ENCODE peak calls at places on chromosomes 1 and 21, in eight cellular contexts. One of them, this sample, is unnamed.

GRCh38 chr1:219179293-219179692 is 5.6 kb downstream of the LYPLAL1 start:
- DNase-seq in IMR-90: peak; percentile 26
- DNase-seq in psoas muscle: no peak
- DNase-seq in astrocyte of the spinal cord: no peak
- DNase-seq in CD8-positive, alpha-beta T cell: no peak
- DNase-seq in MCF 10A: peak; percentile 78
- DNase-seq in SK-N-SH: no peak
- DNase-seq in fibroblast of mammary gland: no peak
- DNase-seq in this sample: no peak

GRCh38 chr1:41739061-41739955 is 179.4 kb downstream of the HIVEP3 start:
- DNase-seq in IMR-90: peak; percentile 87
- DNase-seq in psoas muscle: peak; percentile 90
- DNase-seq in astrocyte of the spinal cord: peak; percentile 61
- DNase-seq in CD8-positive, alpha-beta T cell: peak; percentile 49
- DNase-seq in MCF 10A: peak; percentile 63
- DNase-seq in SK-N-SH: no peak
- DNase-seq in fibroblast of mammary gland: peak; percentile 56
- DNase-seq in this sample: no peak

GRCh38 chr1:40221977-40222772 is 25.6 kb upstream of the TMCO2 start:
- DNase-seq in IMR-90: no peak
- DNase-seq in psoas muscle: no peak
- DNase-seq in astrocyte of the spinal cord: no peak
- DNase-seq in CD8-positive, alpha-beta T cell: no peak
- DNase-seq in MCF 10A: no peak
- DNase-seq in SK-N-SH: no peak
- DNase-seq in fibroblast of mammary gland: no peak
- DNase-seq in this sample: no peak

GRCh38 chr21:33964706-33965325 is 49.2 kb upstream of the ATP5PO start:
- DNase-seq in IMR-90: peak; percentile 60
- DNase-seq in psoas muscle: no peak
- DNase-seq in astrocyte of the spinal cord: no peak
- DNase-seq in CD8-positive, alpha-beta T cell: no peak
- DNase-seq in MCF 10A: no peak
- DNase-seq in SK-N-SH: no peak
- DNase-seq in fibroblast of mammary gland: peak; percentile 58
- DNase-seq in this sample: no peak

GRCh38 chr21:35628331-35628730 is 432.0 kb downstream of the SETD4 start:
- DNase-seq in IMR-90: no peak
- DNase-seq in psoas muscle: no peak
- DNase-seq in astrocyte of the spinal cord: no peak
- DNase-seq in CD8-positive, alpha-beta T cell: no peak
- DNase-seq in MCF 10A: no peak
- DNase-seq in SK-N-SH: no peak
- DNase-seq in fibroblast of mammary gland: no peak
- DNase-seq in this sample: no peak

GRCh38 chr1:198254948-198255347 is 98.2 kb downstream of the NEK7 start:
- DNase-seq in IMR-90: no peak
- DNase-seq in psoas muscle: no peak
- DNase-seq in astrocyte of the spinal cord: no peak
- DNase-seq in CD8-positive, alpha-beta T cell: no peak
- DNase-seq in MCF 10A: no peak
- DNase-seq in SK-N-SH: no peak
- DNase-seq in fibroblast of mammary gland: no peak
- DNase-seq in this sample: no peak

GRCh38 chr1:234781241-234782056 is 171.5 kb upstream of the IRF2BP2 start:
- DNase-seq in IMR-90: peak; percentile 12
- DNase-seq in psoas muscle: no peak
- DNase-seq in astrocyte of the spinal cord: no peak
- DNase-seq in CD8-positive, alpha-beta T cell: no peak
- DNase-seq in MCF 10A: no peak
- DNase-seq in SK-N-SH: no peak
- DNase-seq in fibroblast of mammary gland: no peak
- DNase-seq in this sample: no peak

GRCh38 chr1:99945174-99945573 is 24.6 kb upstream of the SLC35A3 start:
- DNase-seq in IMR-90: no peak
- DNase-seq in psoas muscle: no peak
- DNase-seq in astrocyte of the spinal cord: no peak
- DNase-seq in CD8-positive, alpha-beta T cell: no peak
- DNase-seq in MCF 10A: no peak
- DNase-seq in SK-N-SH: no peak
- DNase-seq in fibroblast of mammary gland: no peak
- DNase-seq in this sample: no peak

GRCh38 chr1:32031578-32032286 is 18.1 kb downstream of the KHDRBS1 start:
- DNase-seq in IMR-90: peak; percentile 80
- DNase-seq in psoas muscle: no peak
- DNase-seq in astrocyte of the spinal cord: peak; percentile 75
- DNase-seq in CD8-positive, alpha-beta T cell: no peak
- DNase-seq in MCF 10A: no peak
- DNase-seq in SK-N-SH: no peak
- DNase-seq in fibroblast of mammary gland: peak; percentile 73
- DNase-seq in this sample: no peak

GRCh38 chr21:34351786-34352241 is 12.0 kb upstream of the KCNE2 start:
- DNase-seq in IMR-90: peak; percentile 26
- DNase-seq in psoas muscle: no peak
- DNase-seq in astrocyte of the spinal cord: peak; percentile 26
- DNase-seq in CD8-positive, alpha-beta T cell: no peak
- DNase-seq in MCF 10A: peak; percentile 26
- DNase-seq in SK-N-SH: peak; percentile 66
- DNase-seq in fibroblast of mammary gland: peak; percentile 17
- DNase-seq in this sample: no peak

GRCh38 chr21:42174173-42174572 is 44.8 kb upstream of the ABCG1 start:
- DNase-seq in IMR-90: no peak
- DNase-seq in psoas muscle: no peak
- DNase-seq in astrocyte of the spinal cord: no peak
- DNase-seq in CD8-positive, alpha-beta T cell: no peak
- DNase-seq in MCF 10A: no peak
- DNase-seq in SK-N-SH: no peak
- DNase-seq in fibroblast of mammary gland: no peak
- DNase-seq in this sample: no peak

GRCh38 chr1:18681423-18681835 is 50.8 kb downstream of the PAX7 start:
- DNase-seq in IMR-90: peak; percentile 16
- DNase-seq in psoas muscle: no peak
- DNase-seq in astrocyte of the spinal cord: no peak
- DNase-seq in CD8-positive, alpha-beta T cell: no peak
- DNase-seq in MCF 10A: peak; percentile 83
- DNase-seq in SK-N-SH: peak; percentile 78
- DNase-seq in fibroblast of mammary gland: peak; percentile 31
- DNase-seq in this sample: no peak

GRCh38 chr1:114620419-114620818 is 39.0 kb upstream of the BCAS2 start:
- DNase-seq in IMR-90: no peak
- DNase-seq in psoas muscle: no peak
- DNase-seq in astrocyte of the spinal cord: no peak
- DNase-seq in CD8-positive, alpha-beta T cell: no peak
- DNase-seq in MCF 10A: no peak
- DNase-seq in SK-N-SH: no peak
- DNase-seq in fibroblast of mammary gland: no peak
- DNase-seq in this sample: no peak
- TF ChIP-seq CTCF in IMR-90: no peak
- TF ChIP-seq CTCF in psoas muscle: no peak
- TF ChIP-seq CTCF in astrocyte of the spinal cord: no peak
- TF ChIP-seq CTCF in CD8-positive, alpha-beta T cell: no peak
- TF ChIP-seq CTCF in MCF 10A: no peak
- TF ChIP-seq CTCF in SK-N-SH: peak; percentile 22
- TF ChIP-seq CTCF in fibroblast of mammary gland: no peak
- TF ChIP-seq CTCF in this sample: peak; percentile 40

DNA sequence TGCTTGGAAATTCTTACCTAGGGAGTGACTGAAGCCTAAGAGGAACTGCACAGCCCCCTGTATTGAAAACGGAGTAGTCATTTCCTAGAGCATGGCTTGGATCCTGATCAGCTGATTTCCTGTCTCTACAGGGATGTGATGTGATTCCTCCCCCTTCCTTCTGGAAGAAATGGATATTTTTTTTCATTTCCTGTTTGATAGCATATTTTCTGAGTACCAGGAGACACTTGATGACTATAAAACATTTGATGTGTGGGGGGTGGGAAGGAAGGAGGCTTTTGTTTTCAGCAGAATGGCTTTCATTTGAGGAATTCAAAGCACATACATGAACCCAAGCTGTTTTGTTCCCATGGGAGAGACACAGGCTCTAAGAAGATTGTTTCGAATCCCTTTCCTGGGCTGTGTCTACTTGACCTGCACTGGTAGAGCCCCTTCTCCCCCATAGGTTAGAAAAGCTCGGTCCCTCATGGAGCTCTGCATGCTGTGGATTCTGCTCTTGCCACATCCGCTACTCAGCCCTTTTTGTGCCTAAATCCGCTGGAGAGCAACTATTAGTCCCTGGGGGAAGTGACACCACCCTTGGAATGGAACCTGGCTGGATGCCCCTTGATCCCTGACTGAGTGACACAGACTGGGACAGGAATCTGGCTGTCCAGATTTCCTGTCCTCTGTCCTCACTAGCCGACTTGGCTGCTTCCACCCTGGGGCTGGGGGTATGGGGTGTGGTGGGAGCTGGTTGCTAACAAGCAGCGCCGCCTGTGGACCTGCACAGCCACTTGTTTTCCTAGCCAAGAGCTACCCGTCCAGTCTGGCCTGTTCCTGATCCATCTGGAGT is 71.8 kb upstream of the MACF1 start:
- DNase-seq in IMR-90: peak; percentile 57
- DNase-seq in psoas muscle: peak; percentile 82
- DNase-seq in astrocyte of the spinal cord: peak; percentile 55
- DNase-seq in CD8-positive, alpha-beta T cell: no peak
- DNase-seq in MCF 10A: peak; percentile 77
- DNase-seq in SK-N-SH: peak; percentile 64
- DNase-seq in fibroblast of mammary gland: peak; percentile 55
- DNase-seq in this sample: no peak
- TF ChIP-seq CTCF in IMR-90: no peak
- TF ChIP-seq CTCF in psoas muscle: peak; percentile 30
- TF ChIP-seq CTCF in astrocyte of the spinal cord: peak; percentile 31
- TF ChIP-seq CTCF in CD8-positive, alpha-beta T cell: no peak
- TF ChIP-seq CTCF in MCF 10A: peak; percentile 14
- TF ChIP-seq CTCF in SK-N-SH: no peak
- TF ChIP-seq CTCF in fibroblast of mammary gland: no peak
- TF ChIP-seq CTCF in this sample: peak; percentile 37

GRCh38 chr1:154973344-154974085 is 966 bp upstream of the CKS1B start:
- DNase-seq in IMR-90: peak; percentile 97
- DNase-seq in psoas muscle: peak; percentile 98
- DNase-seq in astrocyte of the spinal cord: peak; percentile 98
- DNase-seq in CD8-positive, alpha-beta T cell: peak; percentile 76
- DNase-seq in MCF 10A: peak; percentile 100
- DNase-seq in SK-N-SH: peak; percentile 75
- DNase-seq in fibroblast of mammary gland: peak; percentile 97
- DNase-seq in this sample: peak; percentile 82
- TF ChIP-seq CTCF in IMR-90: no peak
- TF ChIP-seq CTCF in psoas muscle: no peak
- TF ChIP-seq CTCF in astrocyte of the spinal cord: peak; percentile 10
- TF ChIP-seq CTCF in CD8-positive, alpha-beta T cell: no peak
- TF ChIP-seq CTCF in MCF 10A: peak; percentile 27
- TF ChIP-seq CTCF in SK-N-SH: no peak
- TF ChIP-seq CTCF in fibroblast of mammary gland: peak; percentile 29
- TF ChIP-seq CTCF in this sample: peak; percentile 35

DNA sequence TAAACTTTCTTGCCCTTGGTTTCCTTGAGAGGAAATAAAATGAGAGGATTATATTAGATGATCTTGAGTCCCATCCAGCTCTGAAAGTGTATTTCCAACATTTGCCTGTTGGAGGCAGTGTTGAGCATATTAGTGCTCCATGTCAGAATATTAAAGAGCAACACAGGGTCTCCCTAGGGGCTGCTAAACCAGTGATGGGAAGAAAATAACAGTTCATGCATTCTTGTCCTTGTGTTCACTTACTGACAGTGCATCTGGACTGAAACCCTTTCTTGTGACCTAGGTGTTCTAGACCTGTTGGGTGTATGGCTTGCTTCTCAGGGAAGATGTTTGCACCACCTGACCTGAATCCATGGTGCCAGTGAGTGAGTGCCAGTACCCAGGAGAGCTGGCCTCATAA is 124.7 kb upstream of the KIAA0040 start:
- DNase-seq in IMR-90: no peak
- DNase-seq in psoas muscle: no peak
- DNase-seq in astrocyte of the spinal cord: no peak
- DNase-seq in CD8-positive, alpha-beta T cell: no peak
- DNase-seq in MCF 10A: peak; percentile 32
- DNase-seq in SK-N-SH: no peak
- DNase-seq in fibroblast of mammary gland: peak; percentile 7
- DNase-seq in this sample: no peak
- TF ChIP-seq CTCF in IMR-90: no peak
- TF ChIP-seq CTCF in psoas muscle: peak; percentile 18
- TF ChIP-seq CTCF in astrocyte of the spinal cord: peak; percentile 22
- TF ChIP-seq CTCF in CD8-positive, alpha-beta T cell: peak; percentile 64
- TF ChIP-seq CTCF in MCF 10A: peak; percentile 47
- TF ChIP-seq CTCF in SK-N-SH: peak; percentile 33
- TF ChIP-seq CTCF in fibroblast of mammary gland: peak; percentile 45
- TF ChIP-seq CTCF in this sample: peak; percentile 39

DNA sequence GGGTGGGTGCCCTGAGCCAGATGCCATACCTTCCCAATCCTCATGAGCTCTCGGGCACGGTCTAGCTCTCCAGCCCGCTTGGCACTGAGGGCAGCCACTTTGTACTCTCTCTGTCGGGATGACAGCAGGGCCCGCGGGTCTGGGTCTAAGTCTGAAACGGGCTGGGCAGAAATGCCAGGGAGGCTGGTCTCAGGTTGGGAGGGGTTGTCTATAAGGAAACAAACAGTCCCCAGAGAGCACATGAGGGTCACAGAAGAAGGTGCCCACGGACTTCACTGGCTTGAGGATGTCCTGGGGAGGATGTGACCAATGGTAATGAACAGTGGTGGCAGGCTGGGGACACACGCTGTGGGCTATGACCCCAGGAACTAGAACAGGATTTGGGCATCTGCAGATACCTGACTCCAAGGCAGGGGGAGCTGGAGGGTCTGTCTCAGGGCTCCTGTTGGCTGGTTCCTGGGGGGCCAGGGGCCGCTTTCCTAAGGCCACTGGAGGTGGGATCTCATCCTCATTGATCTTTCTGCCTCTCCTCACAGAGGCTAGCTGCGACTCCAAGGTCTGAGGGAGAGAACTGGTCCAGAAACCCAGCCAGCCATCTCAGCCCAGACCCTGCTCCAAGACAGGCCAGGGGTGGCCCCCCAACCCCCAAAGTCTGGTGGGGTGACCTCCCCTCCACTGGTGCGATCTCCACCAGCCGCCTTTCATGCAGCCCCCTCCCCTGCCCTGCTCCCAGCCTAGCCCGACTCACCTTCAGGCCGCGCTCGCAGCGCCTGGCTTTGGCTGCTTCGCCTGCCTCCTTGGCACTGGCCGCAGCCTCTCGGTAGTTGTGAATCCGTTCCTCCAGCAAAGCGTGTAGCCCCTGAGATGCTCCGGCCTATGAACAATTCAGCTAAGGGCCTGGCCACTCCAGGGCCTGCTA is 6.1 kb downstream of the CC2D1B start:
- DNase-seq in IMR-90: no peak
- DNase-seq in psoas muscle: no peak
- DNase-seq in astrocyte of the spinal cord: no peak
- DNase-seq in CD8-positive, alpha-beta T cell: no peak
- DNase-seq in MCF 10A: no peak
- DNase-seq in SK-N-SH: peak; percentile 38
- DNase-seq in fibroblast of mammary gland: no peak
- DNase-seq in this sample: no peak
- TF ChIP-seq CTCF in IMR-90: no peak
- TF ChIP-seq CTCF in psoas muscle: no peak
- TF ChIP-seq CTCF in astrocyte of the spinal cord: no peak
- TF ChIP-seq CTCF in CD8-positive, alpha-beta T cell: no peak
- TF ChIP-seq CTCF in MCF 10A: no peak
- TF ChIP-seq CTCF in SK-N-SH: peak; percentile 8
- TF ChIP-seq CTCF in fibroblast of mammary gland: no peak
- TF ChIP-seq CTCF in this sample: no peak